ENCODE peak calls at places on chromosomes 4 and X, in five cellular contexts. W, E, V, Q and C are unnamed samples.

GRCh38 chr4:16111533-16111932 is 27.7 kb upstream of the PROM1 start:
- DNase-seq in W (no peak), E (no peak), V (no peak), Q (no peak), C (no peak)

GRCh38 chr4:88765729-88766128 is 68.1 kb upstream of the NAP1L5 start:
- DNase-seq in W (peak), E (no peak), V (no peak), Q (peak), C (no peak)

GRCh38 chrX:54181196-54181953 is 1.7 kb downstream of the FAM120C start:
- DNase-seq in W (no peak), E (no peak), V (no peak), Q (no peak), C (no peak)

GRCh38 chr4:27684501-27685077 is 823.9 kb downstream of the STIM2 start:
- DNase-seq in W (peak), E (peak), V (no peak), Q (peak), C (peak)

GRCh38 chrX:30141966-30142365 is 73.4 kb upstream of the MAGEB2 start:
- DNase-seq in W (peak), E (no peak), V (no peak), Q (no peak), C (no peak)

GRCh38 chr4:126530996-126531585 is 1101.7 kb upstream of the INTU start:
- DNase-seq in W (no peak), E (no peak), V (no peak), Q (no peak), C (no peak)

GRCh38 chrX:47637546-47638195 is 7.9 kb upstream of the CFP start:
- DNase-seq in W (peak), E (no peak), V (no peak), Q (peak), C (no peak)

GRCh38 chr4:3703677-3704521 is 62.3 kb upstream of the ADRA2C start:
- DNase-seq in W (peak), E (no peak), V (no peak), Q (no peak), C (no peak)

GRCh38 chr4:55768291-55768690 is 51.3 kb upstream of the EXOC1L start:
- DNase-seq in W (peak), E (no peak), V (no peak), Q (no peak), C (no peak)

GRCh38 chrX:8868070-8868795 is 67.0 kb upstream of the FAM9A start:
- DNase-seq in W (no peak), E (no peak), V (no peak), Q (no peak), C (no peak)

GRCh38 chrX:129077384-129077783 is 445.9 kb downstream of the SMARCA1 start:
- DNase-seq in W (no peak), E (no peak), V (no peak), Q (no peak), C (no peak)

GRCh38 chrX:112614640-112615039 is 65.1 kb downstream of the LHFPL1 start:
- DNase-seq in W (peak), E (no peak), V (no peak), Q (no peak), C (no peak)

DNA sequence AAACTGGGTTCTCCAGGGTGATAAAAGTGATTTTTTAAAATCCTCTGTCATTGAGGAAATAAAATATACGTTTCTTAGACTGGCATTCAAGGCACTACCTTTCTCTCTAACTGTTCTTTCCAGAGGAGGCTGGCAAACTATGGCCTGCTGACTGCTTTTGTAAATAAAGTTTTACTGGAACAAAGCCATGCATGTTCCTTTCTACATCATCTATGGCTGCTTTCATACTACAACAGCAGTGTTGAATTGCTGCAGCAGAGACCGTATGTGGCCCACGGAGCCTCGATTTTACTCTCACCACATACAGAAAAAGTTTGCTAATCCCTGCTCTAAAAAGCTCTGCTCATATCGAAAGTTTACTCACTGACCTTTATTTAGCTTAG is 20.2 kb downstream of the SETD7 start:
- DNase-seq in W (no peak), E (no peak), V (no peak), Q (no peak), C (no peak)
- H3K27ac ChIP-seq in W (no peak), E (peak), V (peak), Q (no peak), C (no peak)

DNA sequence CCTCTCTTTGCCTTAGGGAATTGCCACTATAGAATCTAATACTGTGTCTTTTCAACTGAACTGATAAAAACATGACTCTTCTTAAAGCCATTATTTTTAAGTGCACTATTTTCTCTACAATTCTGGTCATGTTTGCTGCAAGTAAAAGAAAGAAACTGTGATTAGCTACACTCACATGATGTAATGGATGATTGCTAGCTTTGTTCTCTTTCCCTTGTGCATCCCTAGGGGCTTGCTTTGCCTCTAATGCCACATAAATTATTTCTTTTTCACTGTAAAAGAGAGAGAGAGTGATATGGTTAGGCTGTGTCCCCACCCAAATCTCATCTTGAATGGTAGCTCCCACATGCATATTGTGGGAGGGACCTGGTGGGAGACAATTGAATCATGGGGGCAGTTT is 630.1 kb upstream of the NR3C2 start:
- DNase-seq in W (no peak), E (no peak), V (no peak), Q (no peak), C (no peak)
- H3K27ac ChIP-seq in W (no peak), E (no peak), V (no peak), Q (no peak), C (no peak)

GRCh38 chr4:52234539-52235174 is 183.6 kb downstream of the SPATA18 start:
- DNase-seq in W (peak), E (no peak), V (no peak), Q (no peak), C (no peak)
- H3K27ac ChIP-seq in W (no peak), E (peak), V (no peak), Q (no peak), C (no peak)

GRCh38 chr4:8507251-8507570 is 66.6 kb downstream of the TRMT44 start:
- DNase-seq in W (no peak), E (no peak), V (no peak), Q (no peak), C (no peak)

GRCh38 chr4:8505229-8505628 is 64.7 kb downstream of the TRMT44 start:
- DNase-seq in W (no peak), E (no peak), V (no peak), Q (no peak), C (no peak)

GRCh38 chr4:8504279-8505007 is 63.9 kb downstream of the TRMT44 start:
- DNase-seq in W (no peak), E (no peak), V (no peak), Q (no peak), C (no peak)

GRCh38 chr4:8506373-8507250 is 66.0 kb downstream of the TRMT44 start:
- DNase-seq in W (peak), E (peak), V (peak), Q (peak), C (no peak)

DNA sequence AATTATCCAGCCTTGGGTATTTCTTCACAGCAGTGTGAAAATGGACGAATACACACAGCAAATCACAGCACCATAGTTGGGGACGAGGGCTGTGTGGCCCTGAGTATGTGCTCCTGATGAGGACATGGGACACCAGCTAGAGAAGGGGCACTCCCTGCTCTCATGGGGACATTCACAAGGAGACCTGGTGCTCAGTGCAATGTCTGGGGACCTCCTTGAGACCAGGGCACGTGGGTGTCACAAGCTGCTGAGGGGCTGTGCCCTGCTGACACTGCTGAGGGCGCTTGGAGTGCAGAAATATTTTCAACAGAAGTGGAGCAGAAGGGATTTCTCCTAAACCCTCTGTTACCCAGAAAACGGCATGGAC is 65.4 kb downstream of the TRMT44 start:
- DNase-seq in W (no peak), E (no peak), V (no peak), Q (no peak), C (no peak)
- H3K27ac ChIP-seq in W (no peak), E (peak), V (peak), Q (peak), C (no peak)

DNA sequence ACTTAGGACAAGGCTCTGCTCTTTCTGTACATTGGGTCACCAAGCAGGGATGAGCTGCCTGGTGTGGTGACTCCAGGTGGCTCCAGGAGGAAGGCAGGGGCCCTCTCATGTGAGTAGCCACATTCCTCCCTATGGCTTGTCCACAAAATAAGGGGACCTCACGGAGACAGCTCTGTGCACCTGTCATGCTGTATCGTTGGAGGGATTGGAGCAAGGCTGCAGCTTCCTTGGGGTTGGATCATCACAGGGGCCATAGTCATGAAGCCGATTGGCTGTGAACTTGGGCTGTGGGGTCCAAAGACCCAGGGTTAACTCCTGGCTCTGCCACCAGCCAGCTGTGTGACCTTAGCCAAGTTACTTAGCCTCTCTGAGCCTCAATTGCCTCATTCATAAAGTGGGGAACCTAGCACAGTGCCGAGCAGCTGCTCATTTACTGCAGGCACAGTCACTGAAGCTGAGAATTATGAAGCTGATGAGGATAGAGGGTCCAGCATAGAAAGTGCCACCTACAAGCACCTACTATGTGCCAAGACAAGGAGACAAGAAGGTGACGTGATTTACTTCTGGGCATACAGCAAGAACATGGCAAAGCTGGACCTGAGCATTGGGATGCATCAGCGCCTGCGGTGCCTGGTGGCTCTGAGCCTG is 11.8 kb upstream of the KIAA0232 start:
- DNase-seq in W (no peak), E (no peak), V (no peak), Q (no peak), C (no peak)
- H3K27ac ChIP-seq in W (no peak), E (peak), V (peak), Q (peak), C (no peak)

GRCh38 chr4:184267206-184267608 is 49.5 kb upstream of the ENPP6 start:
- DNase-seq in W (no peak), E (no peak), V (no peak), Q (no peak), C (no peak)
- H3K27ac ChIP-seq in W (no peak), E (peak), V (no peak), Q (no peak), C (no peak)